ENCODE peak calls at places on chromosomes 6 and 20, in seven cellular contexts. One of them, this sample, is unnamed.

GRCh38 chr6:107647439-107647948 is 157.6 kb downstream of the SOBP start:
- DNase-seq in CD8-positive, alpha-beta memory T cell: no peak
- DNase-seq in stimulated activated CD4-positive, alpha-beta T cell treated with anti-CD3 and anti-CD28 coated beads, TNF-alpha, amount 100 ng/mL, for 4 hours: no peak
- DNase-seq in activated CD4-positive, alpha-beta T cell treated with anti-CD3 and anti-CD28 coated beads for 48 hours: no peak
- DNase-seq in Right ventricle myocardium superior: no peak
- DNase-seq in stimulated activated CD8-positive, alpha-beta memory T cell treated with anti-CD3 and anti-CD28 coated beads, Interleukin-7, amount 100 ng/mL, for 1 hour: no peak
- DNase-seq in activated T-cell treated with anti-CD3 and anti-CD28 coated beads, Interleukin-2, amount 50 U/mL, for 72 hours: no peak
- DNase-seq in this sample: no peak

GRCh38 chr20:46137816-46138215 is 19.7 kb downstream of the CD40 start:
- DNase-seq in CD8-positive, alpha-beta memory T cell: no peak
- DNase-seq in stimulated activated CD4-positive, alpha-beta T cell treated with anti-CD3 and anti-CD28 coated beads, TNF-alpha, amount 100 ng/mL, for 4 hours: no peak
- DNase-seq in activated CD4-positive, alpha-beta T cell treated with anti-CD3 and anti-CD28 coated beads for 48 hours: no peak
- DNase-seq in Right ventricle myocardium superior: no peak
- DNase-seq in stimulated activated CD8-positive, alpha-beta memory T cell treated with anti-CD3 and anti-CD28 coated beads, Interleukin-7, amount 100 ng/mL, for 1 hour: no peak
- DNase-seq in activated T-cell treated with anti-CD3 and anti-CD28 coated beads, Interleukin-2, amount 50 U/mL, for 72 hours: no peak
- DNase-seq in this sample: no peak

GRCh38 chr6:167974644-167975344 is 22.7 kb upstream of the KIF25 start:
- DNase-seq in CD8-positive, alpha-beta memory T cell: no peak
- DNase-seq in stimulated activated CD4-positive, alpha-beta T cell treated with anti-CD3 and anti-CD28 coated beads, TNF-alpha, amount 100 ng/mL, for 4 hours: no peak
- DNase-seq in activated CD4-positive, alpha-beta T cell treated with anti-CD3 and anti-CD28 coated beads for 48 hours: no peak
- DNase-seq in Right ventricle myocardium superior: no peak
- DNase-seq in stimulated activated CD8-positive, alpha-beta memory T cell treated with anti-CD3 and anti-CD28 coated beads, Interleukin-7, amount 100 ng/mL, for 1 hour: no peak
- DNase-seq in activated T-cell treated with anti-CD3 and anti-CD28 coated beads, Interleukin-2, amount 50 U/mL, for 72 hours: no peak
- DNase-seq in this sample: peak

GRCh38 chr6:46985943-46986342 is 56.2 kb downstream of the ADGRF1 start:
- DNase-seq in CD8-positive, alpha-beta memory T cell: no peak
- DNase-seq in stimulated activated CD4-positive, alpha-beta T cell treated with anti-CD3 and anti-CD28 coated beads, TNF-alpha, amount 100 ng/mL, for 4 hours: no peak
- DNase-seq in activated CD4-positive, alpha-beta T cell treated with anti-CD3 and anti-CD28 coated beads for 48 hours: no peak
- DNase-seq in Right ventricle myocardium superior: no peak
- DNase-seq in stimulated activated CD8-positive, alpha-beta memory T cell treated with anti-CD3 and anti-CD28 coated beads, Interleukin-7, amount 100 ng/mL, for 1 hour: no peak
- DNase-seq in activated T-cell treated with anti-CD3 and anti-CD28 coated beads, Interleukin-2, amount 50 U/mL, for 72 hours: no peak
- DNase-seq in this sample: no peak

GRCh38 chr20:42352096-42352495 is 733.9 kb upstream of the CHD6 start:
- DNase-seq in CD8-positive, alpha-beta memory T cell: no peak
- DNase-seq in stimulated activated CD4-positive, alpha-beta T cell treated with anti-CD3 and anti-CD28 coated beads, TNF-alpha, amount 100 ng/mL, for 4 hours: no peak
- DNase-seq in activated CD4-positive, alpha-beta T cell treated with anti-CD3 and anti-CD28 coated beads for 48 hours: no peak
- DNase-seq in Right ventricle myocardium superior: no peak
- DNase-seq in stimulated activated CD8-positive, alpha-beta memory T cell treated with anti-CD3 and anti-CD28 coated beads, Interleukin-7, amount 100 ng/mL, for 1 hour: no peak
- DNase-seq in activated T-cell treated with anti-CD3 and anti-CD28 coated beads, Interleukin-2, amount 50 U/mL, for 72 hours: no peak
- DNase-seq in this sample: no peak

GRCh38 chr6:130409394-130410095 is 43.7 kb downstream of the TMEM200A start:
- DNase-seq in CD8-positive, alpha-beta memory T cell: no peak
- DNase-seq in stimulated activated CD4-positive, alpha-beta T cell treated with anti-CD3 and anti-CD28 coated beads, TNF-alpha, amount 100 ng/mL, for 4 hours: no peak
- DNase-seq in activated CD4-positive, alpha-beta T cell treated with anti-CD3 and anti-CD28 coated beads for 48 hours: no peak
- DNase-seq in Right ventricle myocardium superior: no peak
- DNase-seq in stimulated activated CD8-positive, alpha-beta memory T cell treated with anti-CD3 and anti-CD28 coated beads, Interleukin-7, amount 100 ng/mL, for 1 hour: no peak
- DNase-seq in activated T-cell treated with anti-CD3 and anti-CD28 coated beads, Interleukin-2, amount 50 U/mL, for 72 hours: no peak
- DNase-seq in this sample: no peak

GRCh38 chr6:109514946-109515345 is 31.9 kb upstream of the ZBTB24 start:
- DNase-seq in CD8-positive, alpha-beta memory T cell: no peak
- DNase-seq in stimulated activated CD4-positive, alpha-beta T cell treated with anti-CD3 and anti-CD28 coated beads, TNF-alpha, amount 100 ng/mL, for 4 hours: no peak
- DNase-seq in activated CD4-positive, alpha-beta T cell treated with anti-CD3 and anti-CD28 coated beads for 48 hours: no peak
- DNase-seq in Right ventricle myocardium superior: no peak
- DNase-seq in stimulated activated CD8-positive, alpha-beta memory T cell treated with anti-CD3 and anti-CD28 coated beads, Interleukin-7, amount 100 ng/mL, for 1 hour: no peak
- DNase-seq in activated T-cell treated with anti-CD3 and anti-CD28 coated beads, Interleukin-2, amount 50 U/mL, for 72 hours: no peak
- DNase-seq in this sample: no peak

GRCh38 chr6:17096076-17096475 is 5.8 kb upstream of the STMND1 start:
- DNase-seq in CD8-positive, alpha-beta memory T cell: no peak
- DNase-seq in stimulated activated CD4-positive, alpha-beta T cell treated with anti-CD3 and anti-CD28 coated beads, TNF-alpha, amount 100 ng/mL, for 4 hours: no peak
- DNase-seq in activated CD4-positive, alpha-beta T cell treated with anti-CD3 and anti-CD28 coated beads for 48 hours: no peak
- DNase-seq in Right ventricle myocardium superior: no peak
- DNase-seq in stimulated activated CD8-positive, alpha-beta memory T cell treated with anti-CD3 and anti-CD28 coated beads, Interleukin-7, amount 100 ng/mL, for 1 hour: no peak
- DNase-seq in activated T-cell treated with anti-CD3 and anti-CD28 coated beads, Interleukin-2, amount 50 U/mL, for 72 hours: no peak
- DNase-seq in this sample: no peak

GRCh38 chr20:48623906-48624265 is 203.9 kb downstream of the PREX1 start:
- DNase-seq in CD8-positive, alpha-beta memory T cell: no peak
- DNase-seq in stimulated activated CD4-positive, alpha-beta T cell treated with anti-CD3 and anti-CD28 coated beads, TNF-alpha, amount 100 ng/mL, for 4 hours: no peak
- DNase-seq in activated CD4-positive, alpha-beta T cell treated with anti-CD3 and anti-CD28 coated beads for 48 hours: no peak
- DNase-seq in Right ventricle myocardium superior: no peak
- DNase-seq in stimulated activated CD8-positive, alpha-beta memory T cell treated with anti-CD3 and anti-CD28 coated beads, Interleukin-7, amount 100 ng/mL, for 1 hour: no peak
- DNase-seq in activated T-cell treated with anti-CD3 and anti-CD28 coated beads, Interleukin-2, amount 50 U/mL, for 72 hours: no peak
- DNase-seq in this sample: no peak

GRCh38 chr6:147664092-147664491 is 155.6 kb downstream of the SAMD5 start:
- DNase-seq in CD8-positive, alpha-beta memory T cell: no peak
- DNase-seq in stimulated activated CD4-positive, alpha-beta T cell treated with anti-CD3 and anti-CD28 coated beads, TNF-alpha, amount 100 ng/mL, for 4 hours: no peak
- DNase-seq in activated CD4-positive, alpha-beta T cell treated with anti-CD3 and anti-CD28 coated beads for 48 hours: no peak
- DNase-seq in Right ventricle myocardium superior: no peak
- DNase-seq in stimulated activated CD8-positive, alpha-beta memory T cell treated with anti-CD3 and anti-CD28 coated beads, Interleukin-7, amount 100 ng/mL, for 1 hour: no peak
- DNase-seq in activated T-cell treated with anti-CD3 and anti-CD28 coated beads, Interleukin-2, amount 50 U/mL, for 72 hours: no peak
- DNase-seq in this sample: no peak

GRCh38 chr6:2733324-2733723 is 17.4 kb downstream of the MYLK4 start:
- DNase-seq in CD8-positive, alpha-beta memory T cell: no peak
- DNase-seq in stimulated activated CD4-positive, alpha-beta T cell treated with anti-CD3 and anti-CD28 coated beads, TNF-alpha, amount 100 ng/mL, for 4 hours: no peak
- DNase-seq in activated CD4-positive, alpha-beta T cell treated with anti-CD3 and anti-CD28 coated beads for 48 hours: peak
- DNase-seq in Right ventricle myocardium superior: peak
- DNase-seq in stimulated activated CD8-positive, alpha-beta memory T cell treated with anti-CD3 and anti-CD28 coated beads, Interleukin-7, amount 100 ng/mL, for 1 hour: peak
- DNase-seq in activated T-cell treated with anti-CD3 and anti-CD28 coated beads, Interleukin-2, amount 50 U/mL, for 72 hours: peak
- DNase-seq in this sample: no peak

GRCh38 chr6:114009192-114009591 is 38.2 kb upstream of the HDAC2 start:
- DNase-seq in CD8-positive, alpha-beta memory T cell: no peak
- DNase-seq in stimulated activated CD4-positive, alpha-beta T cell treated with anti-CD3 and anti-CD28 coated beads, TNF-alpha, amount 100 ng/mL, for 4 hours: no peak
- DNase-seq in activated CD4-positive, alpha-beta T cell treated with anti-CD3 and anti-CD28 coated beads for 48 hours: no peak
- DNase-seq in Right ventricle myocardium superior: no peak
- DNase-seq in stimulated activated CD8-positive, alpha-beta memory T cell treated with anti-CD3 and anti-CD28 coated beads, Interleukin-7, amount 100 ng/mL, for 1 hour: no peak
- DNase-seq in activated T-cell treated with anti-CD3 and anti-CD28 coated beads, Interleukin-2, amount 50 U/mL, for 72 hours: no peak
- DNase-seq in this sample: no peak

GRCh38 chr6:55812509-55812908 is 62.9 kb downstream of the BMP5 start:
- DNase-seq in CD8-positive, alpha-beta memory T cell: no peak
- DNase-seq in stimulated activated CD4-positive, alpha-beta T cell treated with anti-CD3 and anti-CD28 coated beads, TNF-alpha, amount 100 ng/mL, for 4 hours: no peak
- DNase-seq in activated CD4-positive, alpha-beta T cell treated with anti-CD3 and anti-CD28 coated beads for 48 hours: no peak
- DNase-seq in Right ventricle myocardium superior: no peak
- DNase-seq in stimulated activated CD8-positive, alpha-beta memory T cell treated with anti-CD3 and anti-CD28 coated beads, Interleukin-7, amount 100 ng/mL, for 1 hour: no peak
- DNase-seq in activated T-cell treated with anti-CD3 and anti-CD28 coated beads, Interleukin-2, amount 50 U/mL, for 72 hours: no peak
- DNase-seq in this sample: no peak

GRCh38 chr20:1338801-1339200 is 9.9 kb upstream of the SDCBP2 start:
- DNase-seq in CD8-positive, alpha-beta memory T cell: no peak
- DNase-seq in stimulated activated CD4-positive, alpha-beta T cell treated with anti-CD3 and anti-CD28 coated beads, TNF-alpha, amount 100 ng/mL, for 4 hours: no peak
- DNase-seq in activated CD4-positive, alpha-beta T cell treated with anti-CD3 and anti-CD28 coated beads for 48 hours: no peak
- DNase-seq in Right ventricle myocardium superior: no peak
- DNase-seq in stimulated activated CD8-positive, alpha-beta memory T cell treated with anti-CD3 and anti-CD28 coated beads, Interleukin-7, amount 100 ng/mL, for 1 hour: no peak
- DNase-seq in activated T-cell treated with anti-CD3 and anti-CD28 coated beads, Interleukin-2, amount 50 U/mL, for 72 hours: no peak
- DNase-seq in this sample: no peak

GRCh38 chr6:38528196-38528965 is 111.3 kb downstream of the BTBD9 start:
- DNase-seq in CD8-positive, alpha-beta memory T cell: no peak
- DNase-seq in stimulated activated CD4-positive, alpha-beta T cell treated with anti-CD3 and anti-CD28 coated beads, TNF-alpha, amount 100 ng/mL, for 4 hours: no peak
- DNase-seq in activated CD4-positive, alpha-beta T cell treated with anti-CD3 and anti-CD28 coated beads for 48 hours: no peak
- DNase-seq in Right ventricle myocardium superior: no peak
- DNase-seq in stimulated activated CD8-positive, alpha-beta memory T cell treated with anti-CD3 and anti-CD28 coated beads, Interleukin-7, amount 100 ng/mL, for 1 hour: no peak
- DNase-seq in activated T-cell treated with anti-CD3 and anti-CD28 coated beads, Interleukin-2, amount 50 U/mL, for 72 hours: no peak
- DNase-seq in this sample: no peak

GRCh38 chr6:124869412-124869811 is 92.8 kb upstream of the RNF217 start:
- DNase-seq in CD8-positive, alpha-beta memory T cell: no peak
- DNase-seq in stimulated activated CD4-positive, alpha-beta T cell treated with anti-CD3 and anti-CD28 coated beads, TNF-alpha, amount 100 ng/mL, for 4 hours: no peak
- DNase-seq in activated CD4-positive, alpha-beta T cell treated with anti-CD3 and anti-CD28 coated beads for 48 hours: no peak
- DNase-seq in Right ventricle myocardium superior: no peak
- DNase-seq in stimulated activated CD8-positive, alpha-beta memory T cell treated with anti-CD3 and anti-CD28 coated beads, Interleukin-7, amount 100 ng/mL, for 1 hour: no peak
- DNase-seq in activated T-cell treated with anti-CD3 and anti-CD28 coated beads, Interleukin-2, amount 50 U/mL, for 72 hours: no peak
- DNase-seq in this sample: no peak

GRCh38 chr6:56040271-56040670 is 164.9 kb upstream of the BMP5 start:
- DNase-seq in CD8-positive, alpha-beta memory T cell: no peak
- DNase-seq in stimulated activated CD4-positive, alpha-beta T cell treated with anti-CD3 and anti-CD28 coated beads, TNF-alpha, amount 100 ng/mL, for 4 hours: no peak
- DNase-seq in activated CD4-positive, alpha-beta T cell treated with anti-CD3 and anti-CD28 coated beads for 48 hours: no peak
- DNase-seq in Right ventricle myocardium superior: no peak
- DNase-seq in stimulated activated CD8-positive, alpha-beta memory T cell treated with anti-CD3 and anti-CD28 coated beads, Interleukin-7, amount 100 ng/mL, for 1 hour: no peak
- DNase-seq in activated T-cell treated with anti-CD3 and anti-CD28 coated beads, Interleukin-2, amount 50 U/mL, for 72 hours: no peak
- DNase-seq in this sample: no peak